ENCODE peak calls at places on chromosomes 16 and 17, in four cellular contexts. Z, X, H and G are unnamed samples. For H3K27me3, the result is how much of the 10 kb centered on the place peaks cover.

GRCh38 chr17:81859906-81860755 is at the start of gene P4HB:
- DNase-seq in Z (no peak), X (peak), H (no peak), G (no peak)

GRCh38 chr16:69906838-69907301 is 44.3 kb upstream of the CLEC18A start:
- DNase-seq in Z (no peak), X (no peak), H (no peak), G (no peak)

GRCh38 chr17:28416703-28417311 is 10.8 kb upstream of the SLC46A1 start:
- DNase-seq in Z (no peak), X (no peak), H (peak), G (peak)

GRCh38 chr17:59365383-59365981 is 34.0 kb downstream of the YPEL2 start:
- DNase-seq in Z (peak), X (no peak), H (no peak), G (no peak)

GRCh38 chr16:75229172-75230031 is 10.6 kb downstream of the CTRB1 start:
- DNase-seq in Z (no peak), X (no peak), H (no peak), G (no peak)

GRCh38 chr16:87550510-87550961 is 51.8 kb upstream of the JPH3 start:
- DNase-seq in Z (peak), X (no peak), H (no peak), G (peak)

GRCh38 chr16:84195201-84196093 is 4.5 kb downstream of the ADAD2 start:
- DNase-seq in Z (no peak), X (no peak), H (no peak), G (no peak)

GRCh38 chr17:27640790-27641189 is 9.8 kb downstream of the LGALS9 start:
- DNase-seq in Z (no peak), X (no peak), H (no peak), G (no peak)

GRCh38 chr17:77728022-77728671 is 230.4 kb upstream of the TNRC6C start:
- DNase-seq in Z (no peak), X (no peak), H (peak), G (no peak)

GRCh38 chr17:15744885-15745284 is 12.8 kb downstream of the TBC1D26 start:
- DNase-seq in Z (no peak), X (no peak), H (no peak), G (no peak)

GRCh38 chr17:76736349-76737081 is 616 bp downstream of the SRSF2 start:
- DNase-seq in Z (peak), X (peak), H (peak), G (peak)

GRCh38 chr16:73020409-73020884 is 27.5 kb downstream of the ZFHX3 start:
- DNase-seq in Z (no peak), X (peak), H (peak), G (no peak)

GRCh38 chr17:20935740-20936139 is 107.1 kb downstream of the USP22 start:
- DNase-seq in Z (no peak), X (no peak), H (no peak), G (no peak)

GRCh38 chr16:79097781-79098180 is 502.8 kb downstream of the MAF start:
- DNase-seq in Z (no peak), X (no peak), H (no peak), G (no peak)

GRCh38 chr16:26795184-26795583 is 271.5 kb upstream of the C16orf82 start:
- DNase-seq in Z (no peak), X (no peak), H (no peak), G (no peak)

DNA sequence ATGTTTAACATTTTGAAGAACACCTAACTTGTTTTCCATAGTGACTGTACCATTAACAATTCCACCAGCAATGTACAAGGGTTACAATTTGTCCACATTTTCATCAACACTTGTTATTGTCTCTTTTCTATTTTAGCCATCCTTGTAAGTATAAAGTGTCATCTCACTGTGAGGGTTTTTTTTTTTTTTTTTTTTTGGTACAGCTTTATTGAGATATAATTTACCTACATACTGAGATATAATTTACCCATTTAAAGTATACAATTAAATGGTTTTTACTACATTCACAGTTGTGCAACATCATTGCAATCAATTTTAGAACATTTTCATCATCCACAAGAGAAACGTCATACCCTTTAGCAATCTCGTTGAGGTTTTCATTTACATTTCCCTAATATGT is 17.9 kb upstream of the TMIGD1 start:
- DNase-seq in Z (no peak), X (no peak), H (no peak), G (no peak)
- H3K27ac ChIP-seq in Z (no peak), X (no peak), H (no peak), G (no peak)

GRCh38 chr17:260944-261343 is 79.5 kb upstream of the DOC2B start:
- DNase-seq in Z (peak), X (no peak), H (no peak), G (no peak)
- H3K27me3 ChIP-seq in Z (under half), X (under half), H (under half), G (under half)

DNA sequence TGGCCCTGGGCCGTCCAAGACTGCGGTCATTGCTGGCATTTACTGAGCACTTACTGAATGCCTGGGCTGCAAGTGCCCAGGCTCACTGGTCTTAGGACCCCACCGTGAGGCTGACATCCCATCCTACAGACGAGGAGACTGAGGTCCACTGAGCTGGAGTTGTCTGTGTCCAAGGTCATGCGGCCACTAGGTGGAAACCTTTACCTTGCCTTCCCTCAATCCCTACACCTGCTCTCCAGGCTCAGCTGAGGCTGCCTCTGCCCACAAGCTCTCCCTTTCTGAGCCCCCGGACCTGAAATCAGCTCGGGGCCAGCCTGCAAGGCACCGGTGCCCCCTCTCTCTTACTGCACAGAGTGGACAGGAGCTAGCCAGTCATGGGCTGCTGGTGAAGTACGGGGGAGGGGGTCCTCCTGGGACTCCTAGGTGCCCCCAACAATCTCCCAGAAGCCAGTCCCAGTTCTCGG is 1.5 kb downstream of the CASKIN1 start:
- DNase-seq in Z (no peak), X (no peak), H (no peak), G (peak)
- TF ChIP-seq CTCF in Z (no peak), X (peak), H (no peak), G (peak)

GRCh38 chr17:65551641-65552040 is 9.8 kb downstream of the AXIN2 start:
- DNase-seq in Z (no peak), X (no peak), H (no peak), G (no peak)

GRCh38 chr17:65552214-65552613 is 9.2 kb downstream of the AXIN2 start:
- DNase-seq in Z (no peak), X (no peak), H (no peak), G (no peak)

GRCh38 chr17:65554568-65555223 is 6.8 kb downstream of the AXIN2 start:
- DNase-seq in Z (peak), X (peak), H (no peak), G (no peak)

GRCh38 chr17:65553009-65553645 is 8.3 kb downstream of the AXIN2 start:
- DNase-seq in Z (no peak), X (no peak), H (no peak), G (no peak)

DNA sequence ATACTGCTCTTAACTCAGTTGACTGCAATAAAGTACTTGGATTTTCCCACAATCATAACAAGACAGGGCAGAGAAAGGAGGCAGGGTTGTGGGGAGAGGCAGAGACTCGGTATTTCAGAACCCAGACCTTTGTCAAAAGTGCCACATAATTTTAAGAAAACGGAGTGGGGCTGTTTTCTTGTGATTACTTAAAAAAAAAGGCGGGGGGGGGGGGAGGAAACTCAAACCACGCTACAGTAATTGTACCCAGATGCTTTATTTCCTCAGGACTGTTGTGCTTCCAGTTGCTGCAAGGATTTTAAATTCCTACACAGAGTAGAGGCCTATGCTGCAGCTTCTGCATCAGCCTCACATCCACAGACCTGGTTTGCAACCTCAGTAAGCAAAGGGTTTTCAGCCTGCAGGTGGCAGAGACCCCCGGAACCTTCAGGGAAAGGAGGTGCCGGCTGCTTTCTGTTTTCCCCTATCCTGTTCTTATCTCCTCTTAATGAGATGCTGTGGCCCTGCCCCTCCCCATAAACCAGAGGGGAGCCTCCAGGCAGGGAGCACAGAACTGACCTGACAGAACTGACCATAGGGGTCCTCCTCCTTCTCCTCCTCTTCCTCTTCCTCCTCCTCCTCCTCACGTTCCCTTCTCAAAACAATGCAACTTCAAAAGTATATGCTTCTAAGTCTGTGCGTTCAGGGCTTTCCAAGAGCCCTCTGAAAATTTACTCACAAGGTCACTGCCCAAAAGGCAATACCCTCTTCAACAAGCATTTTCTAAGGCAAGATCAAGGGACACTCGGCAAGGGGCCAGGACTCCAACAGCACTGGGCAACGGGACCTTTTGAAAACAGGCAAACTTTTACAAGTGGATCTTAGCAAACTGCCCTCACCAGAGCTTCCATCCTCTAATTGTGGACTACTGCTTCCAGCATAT is 7.5 kb downstream of the AXIN2 start:
- DNase-seq in Z (peak), X (no peak), H (no peak), G (no peak)
- H3K27ac ChIP-seq in Z (no peak), X (no peak), H (peak), G (no peak)

GRCh38 chr16:67165121-67166034 is 833 bp downstream of the HSF4 start:
- DNase-seq in Z (peak), X (no peak), H (no peak), G (no peak)

GRCh38 chr16:67166035-67166882 is 1.7 kb downstream of the HSF4 start:
- DNase-seq in Z (peak), X (no peak), H (no peak), G (no peak)

GRCh38 chr16:67167588-67167987 is 2.8 kb upstream of the NOL3 start:
- DNase-seq in Z (no peak), X (no peak), H (no peak), G (no peak)

GRCh38 chr16:67164599-67165061 is at the start of gene HSF4:
- DNase-seq in Z (peak), X (no peak), H (peak), G (no peak)

DNA sequence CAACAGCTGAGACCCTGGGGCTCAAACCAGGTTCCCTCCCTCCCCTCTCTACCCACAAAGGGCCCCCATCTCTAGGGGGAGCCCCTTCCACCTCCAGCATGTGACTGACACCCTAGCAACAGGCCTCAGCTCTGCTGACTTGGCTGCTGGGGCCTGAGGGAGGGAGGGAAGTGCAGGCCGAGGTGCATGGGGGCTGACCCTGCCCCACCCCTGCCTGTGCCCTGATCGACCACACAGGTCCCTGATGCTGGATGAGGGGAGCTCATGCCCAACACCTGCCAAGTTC is 2.3 kb downstream of the HSF4 start:
- DNase-seq in Z (no peak), X (no peak), H (no peak), G (no peak)
- H3K27me3 ChIP-seq in Z (under half), X (under half), H (under half), G (half or more)

DNA sequence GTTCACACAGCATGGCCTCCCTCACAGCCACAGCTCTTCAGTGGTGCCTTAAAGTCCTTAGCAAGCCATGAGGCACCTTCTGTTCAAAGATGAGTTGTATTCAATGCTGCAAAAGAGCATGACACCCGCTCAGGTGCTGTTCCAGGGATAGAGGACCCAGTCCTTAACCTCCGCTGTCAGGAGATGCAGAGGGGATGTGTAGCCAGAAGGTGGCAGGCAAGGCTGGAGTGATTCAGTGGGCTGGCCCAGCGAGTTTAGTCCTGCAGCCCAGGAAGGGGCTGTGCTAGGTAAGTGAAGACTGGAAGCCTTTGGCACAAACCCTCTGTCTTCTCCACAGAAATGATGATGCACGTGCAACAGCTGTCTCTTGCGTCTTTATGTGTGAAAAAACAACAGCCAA is 25.0 kb upstream of the ADAM11 start:
- DNase-seq in Z (no peak), X (no peak), H (no peak), G (no peak)
- TF ChIP-seq CTCF in Z (no peak), X (peak), H (no peak), G (no peak)

DNA sequence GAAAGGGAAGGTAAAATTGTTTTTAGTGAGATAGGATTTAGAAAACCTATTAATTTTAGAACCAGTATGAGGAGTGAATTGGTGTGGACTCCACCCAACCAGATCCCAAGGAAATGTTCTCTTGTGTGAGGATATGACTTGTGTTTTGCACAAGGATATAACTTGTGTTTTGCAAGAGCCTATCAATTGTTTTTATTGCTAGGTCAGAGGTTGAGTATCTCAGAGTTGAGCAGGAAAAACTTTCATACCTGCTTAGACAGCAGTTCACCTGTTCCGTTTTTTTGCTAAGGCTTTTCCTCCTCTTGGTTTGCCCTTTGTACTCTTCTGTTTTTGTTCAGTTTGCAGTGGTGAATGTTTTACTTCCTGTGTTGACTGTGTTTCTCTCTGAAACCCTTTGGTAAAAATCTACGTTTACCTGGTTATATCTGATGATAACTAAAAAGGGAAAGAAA is 5.1 kb downstream of the NBR1 start:
- DNase-seq in Z (no peak), X (no peak), H (no peak), G (no peak)
- H3K27ac ChIP-seq in Z (no peak), X (peak), H (peak), G (peak)

GRCh38 chr16:55469821-55470532 is 9.0 kb upstream of the MMP2 start:
- DNase-seq in Z (no peak), X (no peak), H (no peak), G (no peak)
- H3K27me3 ChIP-seq in Z (under half), X (under half), H (under half), G (under half)

GRCh38 chr16:15640966-15641365 is 2.0 kb downstream of the MARF1 start:
- DNase-seq in Z (no peak), X (no peak), H (no peak), G (no peak)

GRCh38 chr16:15641753-15642556 is 999 bp downstream of the MARF1 start:
- DNase-seq in Z (no peak), X (no peak), H (no peak), G (no peak)

GRCh38 chr16:15644306-15644961 is 1.5 kb upstream of the MARF1 start:
- DNase-seq in Z (no peak), X (no peak), H (no peak), G (no peak)

GRCh38 chr16:15642557-15643452 is at the start of gene MARF1:
- DNase-seq in Z (peak), X (peak), H (peak), G (peak)

DNA sequence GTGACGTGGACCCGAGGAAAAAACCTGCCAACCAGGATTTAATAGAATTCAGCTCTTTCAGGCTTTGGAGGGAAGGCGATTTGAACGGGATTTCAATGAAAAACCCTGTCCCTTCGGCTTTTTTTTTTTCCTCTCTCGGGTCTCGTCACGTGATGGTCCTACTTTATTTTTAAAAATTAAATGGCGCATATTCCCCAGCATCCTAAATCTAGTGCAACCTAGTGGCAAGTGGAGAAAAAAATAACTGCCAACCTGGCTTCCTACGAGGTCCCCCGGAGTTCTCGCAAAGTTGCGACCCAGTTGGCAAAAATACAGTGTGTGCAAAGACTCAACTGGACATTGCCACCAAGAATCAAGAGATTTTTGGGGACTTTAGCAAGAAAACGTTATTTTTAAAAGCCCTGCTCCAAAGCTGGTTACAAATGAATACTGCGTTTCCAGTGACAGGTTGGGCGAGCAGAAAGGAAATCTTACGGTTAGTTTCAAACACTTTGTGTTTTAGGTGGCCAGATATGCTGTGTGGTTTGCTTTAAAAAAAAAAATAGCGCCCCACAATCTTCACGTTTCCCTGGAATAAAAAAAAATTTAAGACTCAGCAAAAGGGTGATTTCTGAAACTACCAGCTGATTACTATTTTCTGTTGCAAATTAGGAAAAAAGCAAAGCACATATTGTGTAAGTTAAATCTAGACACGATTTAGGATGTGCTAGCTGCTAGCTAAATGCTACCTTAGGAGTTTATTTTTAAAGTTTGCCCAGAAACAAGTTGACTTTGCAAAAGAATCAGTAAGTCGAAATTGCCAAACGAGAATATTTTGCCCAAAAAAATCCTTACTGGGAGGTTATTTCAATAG is 725 bp upstream of the MARF1 start:
- DNase-seq in Z (no peak), X (no peak), H (peak), G (no peak)
- TF ChIP-seq CTCF in Z (peak), X (peak), H (peak), G (peak)